ENCODE peak calls at places on chromosomes 16 and 17, in four cellular contexts. One of them, this sample, is unnamed.

GRCh38 chr17:38584350-38584925 is 21.3 kb downstream of the SRCIN1 start:
- DNase-seq in endothelial cell: peak; percentile 78
- DNase-seq in left lung: peak; percentile 53
- DNase-seq in mesothelial cell of epicardium: no peak
- DNase-seq in this sample: no peak

GRCh38 chr17:19747829-19748806 is at the start of gene ALDH3A1:
- DNase-seq in endothelial cell: no peak
- DNase-seq in left lung: no peak
- DNase-seq in mesothelial cell of epicardium: no peak
- DNase-seq in this sample: no peak

GRCh38 chr17:40091691-40092397 is 8.5 kb downstream of the NR1D1 start:
- DNase-seq in endothelial cell: no peak
- DNase-seq in left lung: no peak
- DNase-seq in mesothelial cell of epicardium: no peak
- DNase-seq in this sample: no peak

GRCh38 chr17:8729421-8729820 is 15.2 kb downstream of the CCDC42 start:
- DNase-seq in endothelial cell: no peak
- DNase-seq in left lung: no peak
- DNase-seq in mesothelial cell of epicardium: no peak
- DNase-seq in this sample: no peak

GRCh38 chr17:14919580-14920160 is 345.5 kb downstream of the PMP22 start:
- DNase-seq in endothelial cell: no peak
- DNase-seq in left lung: no peak
- DNase-seq in mesothelial cell of epicardium: no peak
- DNase-seq in this sample: no peak

GRCh38 chr17:10729334-10730193 is at the start of gene TMEM220:
- DNase-seq in endothelial cell: peak; percentile 83
- DNase-seq in left lung: peak; percentile 82
- DNase-seq in mesothelial cell of epicardium: peak; percentile 53
- DNase-seq in this sample: no peak

GRCh38 chr16:71807905-71808592 is 585 bp downstream of the AP1G1 start:
- DNase-seq in endothelial cell: peak; percentile 6
- DNase-seq in left lung: peak; percentile 35
- DNase-seq in mesothelial cell of epicardium: peak; percentile 21
- DNase-seq in this sample: peak; percentile 31

GRCh38 chr17:58324409-58325288 is 3.9 kb downstream of the TSPOAP1 start:
- DNase-seq in endothelial cell: peak; percentile 46
- DNase-seq in left lung: no peak
- DNase-seq in mesothelial cell of epicardium: no peak
- DNase-seq in this sample: no peak

GRCh38 chr16:54946909-54947308 is 16.2 kb downstream of the IRX5 start:
- DNase-seq in endothelial cell: no peak
- DNase-seq in left lung: no peak
- DNase-seq in mesothelial cell of epicardium: no peak
- DNase-seq in this sample: no peak

GRCh38 chr17:38456031-38456815 is 28.0 kb downstream of the ARHGAP23 start:
- DNase-seq in endothelial cell: no peak
- DNase-seq in left lung: no peak
- DNase-seq in mesothelial cell of epicardium: no peak
- DNase-seq in this sample: no peak

GRCh38 chr16:89697161-89697615 is 4.3 kb downstream of the SPATA2L start:
- DNase-seq in endothelial cell: no peak
- DNase-seq in left lung: no peak
- DNase-seq in mesothelial cell of epicardium: no peak
- DNase-seq in this sample: no peak

GRCh38 chr16:19382084-19382801 is 35.4 kb upstream of the TMC5 start:
- DNase-seq in endothelial cell: no peak
- DNase-seq in left lung: peak; percentile 42
- DNase-seq in mesothelial cell of epicardium: no peak
- DNase-seq in this sample: no peak

GRCh38 chr17:17682293-17682736 is 1.1 kb downstream of the RAI1 start:
- DNase-seq in endothelial cell: peak; percentile 29
- DNase-seq in left lung: peak; percentile 69
- DNase-seq in mesothelial cell of epicardium: no peak
- DNase-seq in this sample: peak; percentile 21

GRCh38 chr17:49747632-49748031 is 16.3 kb downstream of the FAM117A start:
- DNase-seq in endothelial cell: no peak
- DNase-seq in left lung: no peak
- DNase-seq in mesothelial cell of epicardium: no peak
- DNase-seq in this sample: no peak

GRCh38 chr16:66439051-66439730 is 12.1 kb downstream of the BEAN1 start:
- DNase-seq in endothelial cell: no peak
- DNase-seq in left lung: no peak
- DNase-seq in mesothelial cell of epicardium: no peak
- DNase-seq in this sample: no peak

GRCh38 chr17:82104797-82105416 is 6.9 kb upstream of the FASN start:
- DNase-seq in endothelial cell: no peak
- DNase-seq in left lung: no peak
- DNase-seq in mesothelial cell of epicardium: no peak
- DNase-seq in this sample: no peak

GRCh38 chr16:69595127-69596036 is 29.6 kb downstream of the NFAT5 start:
- DNase-seq in endothelial cell: no peak
- DNase-seq in left lung: no peak
- DNase-seq in mesothelial cell of epicardium: no peak
- DNase-seq in this sample: no peak

GRCh38 chr16:23682181-23682580 is 3.5 kb downstream of the PLK1 start:
- DNase-seq in endothelial cell: no peak
- DNase-seq in left lung: no peak
- DNase-seq in mesothelial cell of epicardium: no peak
- DNase-seq in this sample: no peak

GRCh38 chr17:10875984-10876555 is 38.2 kb upstream of the PIRT start:
- DNase-seq in endothelial cell: peak; percentile 50
- DNase-seq in left lung: no peak
- DNase-seq in mesothelial cell of epicardium: no peak
- DNase-seq in this sample: no peak

GRCh38 chr16:81076566-81077076 is 417 bp downstream of the C16orf46 start:
- DNase-seq in endothelial cell: peak; percentile 81
- DNase-seq in left lung: peak; percentile 92
- DNase-seq in mesothelial cell of epicardium: peak; percentile 79
- DNase-seq in this sample: peak; percentile 88

GRCh38 chr16:24544640-24545039 is 5.3 kb downstream of the RBBP6 start:
- DNase-seq in endothelial cell: no peak
- DNase-seq in left lung: no peak
- DNase-seq in mesothelial cell of epicardium: no peak
- DNase-seq in this sample: no peak

GRCh38 chr17:41642252-41643156 is 18.1 kb upstream of the KRT17 start:
- DNase-seq in endothelial cell: no peak
- DNase-seq in left lung: no peak
- DNase-seq in mesothelial cell of epicardium: no peak
- DNase-seq in this sample: no peak

GRCh38 chr16:1194665-1195392 is 30.2 kb downstream of the TPSG1 start:
- DNase-seq in endothelial cell: peak; percentile 51
- DNase-seq in left lung: no peak
- DNase-seq in mesothelial cell of epicardium: no peak
- DNase-seq in this sample: no peak

GRCh38 chr17:80949451-80950421 is 41.9 kb upstream of the CHMP6 start:
- DNase-seq in endothelial cell: no peak
- DNase-seq in left lung: peak; percentile 24
- DNase-seq in mesothelial cell of epicardium: peak; percentile 10
- DNase-seq in this sample: no peak

GRCh38 chr17:80948091-80948960 is 43.3 kb upstream of the CHMP6 start:
- DNase-seq in endothelial cell: no peak
- DNase-seq in left lung: peak; percentile 24
- DNase-seq in mesothelial cell of epicardium: peak; percentile 16
- DNase-seq in this sample: no peak

GRCh38 chr17:80950466-80951120 is 41.0 kb upstream of the CHMP6 start:
- DNase-seq in endothelial cell: no peak
- DNase-seq in left lung: peak; percentile 16
- DNase-seq in mesothelial cell of epicardium: peak; percentile 8
- DNase-seq in this sample: no peak

GRCh38 chr17:80947200-80947940 is 44.3 kb upstream of the CHMP6 start:
- DNase-seq in endothelial cell: no peak
- DNase-seq in left lung: peak; percentile 15
- DNase-seq in mesothelial cell of epicardium: no peak
- DNase-seq in this sample: no peak

GRCh38 chr17:80948961-80949450 is 42.6 kb upstream of the CHMP6 start:
- DNase-seq in endothelial cell: no peak
- DNase-seq in left lung: peak; percentile 29
- DNase-seq in mesothelial cell of epicardium: peak; percentile 17
- DNase-seq in this sample: no peak
- TF ChIP-seq CTCF in endothelial cell: no peak
- TF ChIP-seq CTCF in left lung: no peak
- TF ChIP-seq CTCF in mesothelial cell of epicardium: no peak
- TF ChIP-seq CTCF in this sample: no peak

GRCh38 chr17:74008196-74008595 is 195.3 kb upstream of the RPL38 start:
- DNase-seq in endothelial cell: peak; percentile 16
- DNase-seq in left lung: no peak
- DNase-seq in mesothelial cell of epicardium: no peak
- DNase-seq in this sample: no peak
- TF ChIP-seq CTCF in endothelial cell: peak; percentile 27
- TF ChIP-seq CTCF in left lung: no peak
- TF ChIP-seq CTCF in mesothelial cell of epicardium: no peak
- TF ChIP-seq CTCF in this sample: no peak

DNA sequence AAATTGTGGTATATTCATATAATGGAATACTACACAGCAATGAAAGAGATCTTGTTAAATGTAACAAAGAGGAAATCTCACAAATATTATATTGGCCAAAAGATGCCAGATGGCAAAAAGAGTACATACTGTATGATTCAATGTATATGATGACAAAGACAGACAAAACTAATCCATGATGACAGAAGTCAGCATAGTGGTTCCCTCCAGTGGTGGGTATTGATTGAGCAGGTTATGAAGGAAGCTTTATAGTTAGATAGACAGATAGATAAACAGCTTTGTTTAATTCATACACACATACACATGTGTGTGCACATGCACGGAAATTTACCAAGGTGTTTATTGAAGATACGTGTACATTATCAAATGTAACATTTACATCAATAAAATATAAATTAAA is 74.4 kb upstream of the SMIM36 start:
- DNase-seq in endothelial cell: no peak
- DNase-seq in left lung: no peak
- DNase-seq in mesothelial cell of epicardium: no peak
- DNase-seq in this sample: no peak
- TF ChIP-seq CTCF in endothelial cell: no peak
- TF ChIP-seq CTCF in left lung: no peak
- TF ChIP-seq CTCF in mesothelial cell of epicardium: no peak
- TF ChIP-seq CTCF in this sample: no peak

GRCh38 chr16:21101631-21102420 is 48.8 kb downstream of the DNAH3 start:
- DNase-seq in endothelial cell: peak; percentile 28
- DNase-seq in left lung: no peak
- DNase-seq in mesothelial cell of epicardium: no peak
- DNase-seq in this sample: no peak
- TF ChIP-seq CTCF in endothelial cell: no peak
- TF ChIP-seq CTCF in left lung: no peak
- TF ChIP-seq CTCF in mesothelial cell of epicardium: no peak
- TF ChIP-seq CTCF in this sample: peak; percentile 34

DNA sequence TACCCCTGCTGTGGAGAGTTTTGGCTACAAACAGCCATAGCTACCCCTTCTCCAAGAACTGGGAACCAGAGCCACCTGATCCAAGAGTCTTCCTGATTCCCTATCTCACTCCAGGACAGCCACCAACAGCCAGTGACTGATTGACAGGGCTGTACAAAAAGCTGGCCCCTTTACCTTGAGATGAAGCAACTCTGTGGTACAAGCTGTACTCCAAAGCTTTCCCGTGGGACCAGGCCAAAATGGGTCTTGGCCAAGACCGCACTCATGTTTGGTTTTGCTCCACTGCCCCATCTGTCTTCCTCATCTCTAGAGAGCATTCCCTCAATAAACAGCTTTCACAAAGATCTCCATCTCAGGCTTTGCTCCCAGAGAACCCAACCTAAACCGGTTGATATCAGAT is 43.6 kb downstream of the RNF157 start:
- DNase-seq in endothelial cell: no peak
- DNase-seq in left lung: no peak
- DNase-seq in mesothelial cell of epicardium: no peak
- DNase-seq in this sample: no peak
- TF ChIP-seq CTCF in endothelial cell: no peak
- TF ChIP-seq CTCF in left lung: no peak
- TF ChIP-seq CTCF in mesothelial cell of epicardium: no peak
- TF ChIP-seq CTCF in this sample: no peak

GRCh38 chr17:5050281-5050680 is 15.1 kb upstream of the SLC52A1 start:
- DNase-seq in endothelial cell: no peak
- DNase-seq in left lung: no peak
- DNase-seq in mesothelial cell of epicardium: no peak
- DNase-seq in this sample: no peak

GRCh38 chr17:5055543-5055942 is 20.3 kb upstream of the SLC52A1 start:
- DNase-seq in endothelial cell: no peak
- DNase-seq in left lung: no peak
- DNase-seq in mesothelial cell of epicardium: no peak
- DNase-seq in this sample: no peak
- TF ChIP-seq CTCF in endothelial cell: no peak
- TF ChIP-seq CTCF in left lung: no peak
- TF ChIP-seq CTCF in mesothelial cell of epicardium: no peak
- TF ChIP-seq CTCF in this sample: no peak

DNA sequence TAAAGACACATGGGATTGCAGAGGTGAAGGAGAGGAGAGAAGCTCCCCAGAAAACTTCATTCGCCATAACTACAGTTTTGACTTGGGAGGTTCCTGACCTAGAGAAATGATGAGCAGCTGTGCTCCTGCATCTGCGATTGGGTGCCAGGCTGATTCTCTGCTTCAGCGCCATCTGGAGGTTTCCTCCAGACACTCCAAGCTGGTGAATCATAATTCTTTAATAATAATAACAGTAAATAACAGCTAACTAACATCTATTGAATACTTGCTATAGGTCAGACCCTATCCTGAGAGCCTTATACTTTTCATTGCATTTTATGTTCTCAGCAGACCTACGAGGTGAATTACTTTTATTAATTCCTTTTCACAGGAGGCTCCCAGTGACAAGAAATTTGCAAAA is 575.8 kb downstream of the TOX3 start:
- DNase-seq in endothelial cell: peak; percentile 49
- DNase-seq in left lung: no peak
- DNase-seq in mesothelial cell of epicardium: no peak
- DNase-seq in this sample: no peak
- TF ChIP-seq CTCF in endothelial cell: peak; percentile 54
- TF ChIP-seq CTCF in left lung: no peak
- TF ChIP-seq CTCF in mesothelial cell of epicardium: no peak
- TF ChIP-seq CTCF in this sample: no peak

This sample was measured in HL-60.